ENCODE peak calls at places on chromosomes 2 and 18, in five cellular contexts. One of them, this sample, is unnamed.

GRCh38 chr18:44153976-44154375 is 526.7 kb upstream of the SETBP1 start:
- DNase-seq in fibroblast of villous mesenchyme: no peak
- DNase-seq in Right ventricle myocardium superior: no peak
- DNase-seq in NCI-H1092 treated with DMSO at 0.1 percent for 48 hours: no peak
- DNase-seq in AG08395: no peak
- DNase-seq in this sample: no peak

GRCh38 chr2:120344214-120344990 is 1.5 kb upstream of the INHBB start:
- DNase-seq in fibroblast of villous mesenchyme: no peak
- DNase-seq in Right ventricle myocardium superior: peak
- DNase-seq in NCI-H1092 treated with DMSO at 0.1 percent for 48 hours: peak
- DNase-seq in AG08395: peak
- DNase-seq in this sample: peak

GRCh38 chr2:241775223-241776177 is 1.1 kb upstream of the GAL3ST2 start:
- DNase-seq in fibroblast of villous mesenchyme: no peak
- DNase-seq in Right ventricle myocardium superior: no peak
- DNase-seq in NCI-H1092 treated with DMSO at 0.1 percent for 48 hours: no peak
- DNase-seq in AG08395: no peak
- DNase-seq in this sample: no peak

GRCh38 chr2:130854301-130854700 is 17.6 kb downstream of the ARHGEF4 start:
- DNase-seq in fibroblast of villous mesenchyme: no peak
- DNase-seq in Right ventricle myocardium superior: no peak
- DNase-seq in NCI-H1092 treated with DMSO at 0.1 percent for 48 hours: no peak
- DNase-seq in AG08395: no peak
- DNase-seq in this sample: no peak

GRCh38 chr2:101985101-101985792 is 6.5 kb upstream of the IL1R2 start:
- DNase-seq in fibroblast of villous mesenchyme: no peak
- DNase-seq in Right ventricle myocardium superior: no peak
- DNase-seq in NCI-H1092 treated with DMSO at 0.1 percent for 48 hours: no peak
- DNase-seq in AG08395: no peak
- DNase-seq in this sample: no peak

GRCh38 chr2:161104054-161104553 is 56.1 kb upstream of the TANK start:
- DNase-seq in fibroblast of villous mesenchyme: no peak
- DNase-seq in Right ventricle myocardium superior: no peak
- DNase-seq in NCI-H1092 treated with DMSO at 0.1 percent for 48 hours: no peak
- DNase-seq in AG08395: no peak
- DNase-seq in this sample: no peak

GRCh38 chr2:229335349-229335748 is 64.3 kb upstream of the PID1 start:
- DNase-seq in fibroblast of villous mesenchyme: no peak
- DNase-seq in Right ventricle myocardium superior: no peak
- DNase-seq in NCI-H1092 treated with DMSO at 0.1 percent for 48 hours: no peak
- DNase-seq in AG08395: no peak
- DNase-seq in this sample: no peak

GRCh38 chr2:230929381-230930148 is 4.5 kb upstream of the GPR55 start:
- DNase-seq in fibroblast of villous mesenchyme: no peak
- DNase-seq in Right ventricle myocardium superior: no peak
- DNase-seq in NCI-H1092 treated with DMSO at 0.1 percent for 48 hours: no peak
- DNase-seq in AG08395: no peak
- DNase-seq in this sample: no peak

GRCh38 chr2:200308421-200309295 is 2.2 kb downstream of the SPATS2L start:
- DNase-seq in fibroblast of villous mesenchyme: peak
- DNase-seq in Right ventricle myocardium superior: no peak
- DNase-seq in NCI-H1092 treated with DMSO at 0.1 percent for 48 hours: no peak
- DNase-seq in AG08395: peak
- DNase-seq in this sample: no peak

GRCh38 chr2:127618551-127618950 is 27.4 kb upstream of the GPR17 start:
- DNase-seq in fibroblast of villous mesenchyme: no peak
- DNase-seq in Right ventricle myocardium superior: no peak
- DNase-seq in NCI-H1092 treated with DMSO at 0.1 percent for 48 hours: no peak
- DNase-seq in AG08395: no peak
- DNase-seq in this sample: no peak

GRCh38 chr2:173090291-173090877 is 14.7 kb downstream of the MAP3K20 start:
- DNase-seq in fibroblast of villous mesenchyme: peak
- DNase-seq in Right ventricle myocardium superior: peak
- DNase-seq in NCI-H1092 treated with DMSO at 0.1 percent for 48 hours: no peak
- DNase-seq in AG08395: peak
- DNase-seq in this sample: no peak

GRCh38 chr2:172430027-172430426 is 2.6 kb downstream of the ITGA6 start:
- DNase-seq in fibroblast of villous mesenchyme: no peak
- DNase-seq in Right ventricle myocardium superior: no peak
- DNase-seq in NCI-H1092 treated with DMSO at 0.1 percent for 48 hours: no peak
- DNase-seq in AG08395: no peak
- DNase-seq in this sample: no peak

GRCh38 chr2:71637168-71637567 is 183.8 kb downstream of the DYSF start:
- DNase-seq in fibroblast of villous mesenchyme: no peak
- DNase-seq in Right ventricle myocardium superior: no peak
- DNase-seq in NCI-H1092 treated with DMSO at 0.1 percent for 48 hours: no peak
- DNase-seq in AG08395: no peak
- DNase-seq in this sample: no peak

GRCh38 chr2:74379851-74380789 is at the start of gene DCTN1:
- DNase-seq in fibroblast of villous mesenchyme: peak
- DNase-seq in Right ventricle myocardium superior: peak
- DNase-seq in NCI-H1092 treated with DMSO at 0.1 percent for 48 hours: no peak
- DNase-seq in AG08395: peak
- DNase-seq in this sample: peak

GRCh38 chr2:27992787-27993747 is 102.5 kb downstream of the BABAM2 start:
- DNase-seq in fibroblast of villous mesenchyme: peak
- DNase-seq in Right ventricle myocardium superior: no peak
- DNase-seq in NCI-H1092 treated with DMSO at 0.1 percent for 48 hours: no peak
- DNase-seq in AG08395: peak
- DNase-seq in this sample: peak

GRCh38 chr2:200025717-200026116 is 70.3 kb downstream of the MAIP1 start:
- DNase-seq in fibroblast of villous mesenchyme: no peak
- DNase-seq in Right ventricle myocardium superior: no peak
- DNase-seq in NCI-H1092 treated with DMSO at 0.1 percent for 48 hours: no peak
- DNase-seq in AG08395: no peak
- DNase-seq in this sample: no peak

GRCh38 chr2:3523551-3524041 is 4.3 kb upstream of the ADI1 start:
- DNase-seq in fibroblast of villous mesenchyme: peak
- DNase-seq in Right ventricle myocardium superior: no peak
- DNase-seq in NCI-H1092 treated with DMSO at 0.1 percent for 48 hours: no peak
- DNase-seq in AG08395: peak
- DNase-seq in this sample: no peak

GRCh38 chr2:216985658-216986141 is 125.8 kb upstream of the TNP1 start:
- DNase-seq in fibroblast of villous mesenchyme: no peak
- DNase-seq in Right ventricle myocardium superior: no peak
- DNase-seq in NCI-H1092 treated with DMSO at 0.1 percent for 48 hours: peak
- DNase-seq in AG08395: no peak
- DNase-seq in this sample: peak

GRCh38 chr2:16630463-16630862 is 35.2 kb downstream of the CYRIA start:
- DNase-seq in fibroblast of villous mesenchyme: no peak
- DNase-seq in Right ventricle myocardium superior: no peak
- DNase-seq in NCI-H1092 treated with DMSO at 0.1 percent for 48 hours: no peak
- DNase-seq in AG08395: no peak
- DNase-seq in this sample: no peak

GRCh38 chr2:2328847-2329246 is 2.2 kb downstream of the MYT1L start:
- DNase-seq in fibroblast of villous mesenchyme: no peak
- DNase-seq in Right ventricle myocardium superior: no peak
- DNase-seq in NCI-H1092 treated with DMSO at 0.1 percent for 48 hours: peak
- DNase-seq in AG08395: no peak
- DNase-seq in this sample: peak